ENCODE peak calls at places on chromosomes 5 and 9, in ten cellular contexts. F, U, J, A, D, T, L, N, H and Q are unnamed samples.

GRCh38 chr5:117095803-117096332 is 521.2 kb upstream of the SEMA6A start:
- DNase-seq in F (no peak), N (no peak), A (no peak), T (no peak), U (no peak), L (no peak), D (no peak), J (no peak), H (no peak), Q (no peak)

GRCh38 chr5:150081541-150082283 is 4.6 kb downstream of the CSF1R start:
- DNase-seq in D (no peak), N (no peak), T (no peak), H (peak), A (no peak), U (peak), L (peak), F (no peak), J (no peak), Q (peak)

GRCh38 chr5:164433471-164433870 is 928.1 kb downstream of the MAT2B start:
- DNase-seq in D (peak), U (no peak), F (no peak), J (no peak), N (no peak), T (peak), L (no peak), A (no peak), H (no peak), Q (peak)

GRCh38 chr5:76960004-76960625 is 7.3 kb downstream of the CRHBP start:
- DNase-seq in D (peak), F (no peak), J (no peak), U (no peak), A (peak), L (no peak), N (no peak), T (no peak), H (no peak), Q (peak)

GRCh38 chr5:110751902-110752762 is 13.3 kb downstream of the SLC25A46 start:
- DNase-seq in T (peak), H (peak), U (no peak), J (no peak), N (no peak), F (peak), L (no peak), A (peak), D (peak), Q (no peak)

GRCh38 chr5:14447958-14448881 is 133.4 kb upstream of the OTULINL start:
- DNase-seq in D (peak), F (no peak), J (no peak), L (no peak), U (no peak), A (no peak), N (no peak), T (peak), H (peak), Q (peak)

GRCh38 chr9:85741875-85742629 is at the start of gene AGTPBP1:
- DNase-seq in N (peak), J (peak), D (peak), F (peak), H (peak), L (peak), T (peak), A (peak), U (peak), Q (peak)

GRCh38 chr9:16964228-16964627 is 93.8 kb upstream of the BNC2 start:
- DNase-seq in N (no peak), F (no peak), A (no peak), T (peak), J (no peak), D (peak), U (no peak), H (no peak), L (no peak), Q (peak)

GRCh38 chr5:174693697-174694400 is 30.5 kb upstream of the MSX2 start:
- DNase-seq in H (no peak), F (no peak), J (no peak), D (no peak), U (no peak), L (no peak), A (no peak), N (peak), T (no peak), Q (no peak)

GRCh38 chr9:133104718-133105460 is 16.2 kb downstream of the RALGDS start:
- DNase-seq in D (no peak), F (no peak), U (peak), J (no peak), L (no peak), A (no peak), H (no peak), T (no peak), N (no peak), Q (no peak)

GRCh38 chr5:40465416-40465815 is 214.3 kb upstream of the PTGER4 start:
- DNase-seq in L (no peak), H (no peak), N (no peak), T (no peak), U (no peak), J (peak), D (no peak), A (no peak), F (no peak), Q (no peak)

GRCh38 chr9:134908524-134909364 is 9.0 kb downstream of the FCN1 start:
- DNase-seq in T (no peak), A (no peak), H (no peak), L (no peak), D (no peak), N (no peak), F (no peak), U (no peak), J (no peak), Q (no peak)

GRCh38 chr5:154813736-154814135 is 36.7 kb downstream of the FAXDC2 start:
- DNase-seq in T (no peak), J (no peak), A (no peak), N (no peak), D (no peak), U (no peak), H (no peak), L (no peak), F (peak), Q (no peak)

GRCh38 chr5:15191012-15191411 is 309.0 kb upstream of the FBXL7 start:
- DNase-seq in H (no peak), F (no peak), U (no peak), T (peak), N (no peak), A (no peak), L (no peak), J (no peak), D (no peak), Q (peak)

GRCh38 chr9:4225291-4226119 is 74.4 kb downstream of the GLIS3 start:
- DNase-seq in D (peak), A (no peak), J (peak), U (no peak), N (peak), H (no peak), T (peak), L (no peak), F (no peak), Q (peak)

GRCh38 chr5:172274951-172275753 is 8.4 kb downstream of the UBTD2 start:
- DNase-seq in D (peak), L (peak), U (no peak), T (peak), J (peak), H (peak), N (no peak), F (peak), A (no peak), Q (peak)

GRCh38 chr9:122075135-122076030 is 17.7 kb downstream of the TTLL11 start:
- DNase-seq in J (peak), A (no peak), D (no peak), L (no peak), U (no peak), N (no peak), F (no peak), H (no peak), T (peak), Q (no peak)

GRCh38 chr5:26894719-26895263 is 143.6 kb downstream of the CDH9 start:
- DNase-seq in U (no peak), T (peak), L (no peak), H (no peak), J (no peak), A (no peak), D (peak), N (no peak), F (no peak), Q (peak)

GRCh38 chr5:38925154-38925925 is 79.5 kb downstream of the OSMR start:
- DNase-seq in U (no peak), F (no peak), A (no peak), L (no peak), D (peak), T (peak), J (no peak), H (no peak), N (no peak), Q (peak)

GRCh38 chr5:42108468-42108867 is 183.4 kb downstream of the FBXO4 start:
- DNase-seq in U (no peak), H (no peak), F (no peak), A (no peak), T (no peak), J (peak), D (no peak), L (no peak), N (peak), Q (no peak)

GRCh38 chr5:150671509-150672236 is 10.6 kb downstream of the MYOZ3 start:
- DNase-seq in T (no peak), U (no peak), D (no peak), H (no peak), F (no peak), J (no peak), A (no peak), L (no peak), N (no peak), Q (no peak)

GRCh38 chr5:72418271-72418670 is 88.9 kb downstream of the ZNF366 start:
- DNase-seq in A (no peak), D (no peak), L (no peak), H (no peak), N (no peak), T (no peak), U (no peak), J (no peak), F (no peak), Q (no peak)

GRCh38 chr5:112186401-112186990 is 232.6 kb downstream of the EPB41L4A start:
- DNase-seq in A (peak), T (peak), L (peak), D (peak), N (peak), J (no peak), U (no peak), H (no peak), F (no peak), Q (peak)

GRCh38 chr9:97808972-97809371 is 44.1 kb upstream of the FOXE1 start:
- DNase-seq in N (no peak), L (no peak), F (no peak), J (no peak), H (no peak), A (no peak), D (no peak), U (no peak), T (peak), Q (peak)

GRCh38 chr5:95870105-95870672 is 47.7 kb upstream of the GLRX start:
- DNase-seq in T (peak), H (peak), F (no peak), L (no peak), D (peak), N (no peak), A (peak), J (peak), U (no peak), Q (peak)

GRCh38 chr5:6302684-6303083 is 75.7 kb downstream of the MED10 start:
- DNase-seq in U (no peak), D (no peak), A (peak), H (no peak), L (no peak), J (no peak), F (no peak), N (no peak), T (peak), Q (no peak)

GRCh38 chr9:115985657-115986056 is 167.9 kb upstream of the PAPPA start:
- DNase-seq in N (no peak), D (no peak), L (no peak), J (no peak), H (no peak), T (no peak), A (no peak), F (no peak), U (no peak), Q (no peak)

GRCh38 chr5:130045334-130045733 is 141.1 kb downstream of the CHSY3 start:
- DNase-seq in L (no peak), H (no peak), T (peak), F (no peak), A (no peak), J (no peak), N (no peak), U (no peak), D (no peak), Q (peak)

GRCh38 chr9:137243626-137244485 is 2.8 kb downstream of the TUBB4B start:
- DNase-seq in H (no peak), D (no peak), J (no peak), A (no peak), U (no peak), N (no peak), T (peak), L (no peak), F (no peak), Q (no peak)

GRCh38 chr5:176778921-176779465 is 31.4 kb upstream of the UNC5A start:
- DNase-seq in L (no peak), H (no peak), J (no peak), F (no peak), N (no peak), A (no peak), U (peak), D (no peak), T (no peak), Q (no peak)

GRCh38 chr9:71037521-71037920 is 83.9 kb downstream of the TRPM3 start:
- DNase-seq in U (no peak), J (no peak), A (no peak), T (no peak), N (no peak), L (no peak), H (no peak), D (no peak), F (no peak), Q (no peak)
- TF ChIP-seq CTCF in U (no peak), J (no peak), A (no peak), T (no peak), N (no peak), L (no peak), H (no peak), D (no peak), F (no peak), Q (no peak)

GRCh38 chr5:136030956-136031611 is 2.3 kb downstream of the TGFBI start:
- DNase-seq in J (no peak), F (no peak), A (no peak), L (no peak), H (no peak), N (no peak), T (no peak), D (no peak), U (peak), Q (no peak)
- H3K4me3 ChIP-seq in J (no peak), F (no peak), A (no peak), L (no peak), H (no peak), N (peak), T (peak), D (peak), U (peak), Q (peak)

DNA sequence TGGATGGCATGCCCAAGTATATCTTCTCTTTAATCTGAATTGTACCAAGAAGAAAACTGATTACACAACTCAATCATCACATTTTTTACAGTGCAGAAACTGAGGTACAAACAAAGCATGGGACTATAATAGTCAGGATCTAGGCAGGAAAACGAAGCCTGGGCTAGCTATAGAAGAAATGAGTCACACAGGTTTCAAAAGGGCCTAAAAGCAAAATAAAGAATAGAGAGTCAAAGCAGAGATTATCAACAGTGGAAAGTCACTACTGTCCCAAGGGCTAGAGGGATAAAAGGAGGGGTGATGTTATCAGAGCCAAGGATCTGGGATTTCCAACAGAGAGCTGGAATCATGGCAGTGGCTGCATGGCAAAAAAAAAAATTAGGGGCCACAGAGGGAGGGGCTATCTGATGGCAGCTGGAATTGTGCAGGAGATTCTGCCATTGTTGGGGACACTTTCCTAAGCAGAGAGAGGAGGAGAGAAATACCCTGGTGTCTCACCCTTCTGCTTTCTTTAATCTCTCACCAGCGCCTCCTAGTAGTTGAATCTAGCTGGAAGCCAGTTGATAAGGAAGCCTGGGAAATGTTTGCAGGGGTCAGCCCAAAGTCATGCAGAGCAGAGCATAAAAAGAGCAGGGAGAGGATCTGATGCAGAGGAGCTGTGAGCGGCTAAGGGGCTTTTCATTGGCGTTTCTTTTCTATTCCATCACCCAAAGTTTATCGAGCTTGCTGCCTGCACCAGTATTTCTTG is 343.2 kb downstream of the ACTL7B start:
- DNase-seq in N (no peak), T (peak), H (no peak), U (no peak), F (no peak), J (no peak), A (no peak), D (no peak), L (no peak), Q (peak)
- TF ChIP-seq CTCF in N (no peak), T (no peak), H (no peak), U (no peak), F (no peak), J (no peak), A (no peak), D (no peak), L (no peak), Q (no peak)

GRCh38 chr5:56961746-56962145 is 9.8 kb upstream of the MIER3 start:
- DNase-seq in J (no peak), T (no peak), L (no peak), A (no peak), F (no peak), D (no peak), H (no peak), U (no peak), N (no peak), Q (no peak)

GRCh38 chr5:56962286-56962685 is 10.4 kb upstream of the MIER3 start:
- DNase-seq in F (no peak), T (no peak), L (no peak), J (no peak), A (no peak), D (no peak), U (no peak), H (no peak), N (no peak), Q (peak)

GRCh38 chr5:56958595-56958994 is 6.7 kb upstream of the MIER3 start:
- DNase-seq in H (no peak), A (no peak), U (no peak), N (no peak), J (no peak), T (no peak), D (no peak), L (no peak), F (no peak), Q (no peak)

DNA sequence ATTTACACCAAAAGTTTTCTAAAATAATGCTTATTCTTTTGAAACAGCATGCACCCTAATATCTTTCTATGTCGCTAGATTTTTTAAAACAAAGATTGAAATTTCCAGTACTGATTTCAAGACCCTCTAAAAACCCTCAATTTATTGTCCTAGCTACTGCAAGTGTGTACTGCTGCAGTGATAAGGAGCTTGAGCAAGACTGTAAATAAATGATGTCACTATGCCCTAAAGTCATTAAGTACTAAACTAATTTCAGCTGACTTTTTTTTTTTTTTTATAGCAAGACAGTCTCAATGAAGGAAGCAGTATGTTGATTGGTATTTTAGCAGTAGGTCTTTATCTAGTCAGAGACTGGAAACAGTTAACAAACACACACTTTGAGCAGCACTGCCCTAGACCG is 12.2 kb upstream of the MIER3 start:
- DNase-seq in A (no peak), H (no peak), D (no peak), L (no peak), T (no peak), N (no peak), J (peak), U (no peak), F (no peak), Q (no peak)
- H3K4me3 ChIP-seq in A (no peak), H (no peak), D (no peak), L (no peak), T (no peak), N (no peak), J (no peak), U (no peak), F (no peak), Q (no peak)

GRCh38 chr5:180160822-180161221 is 48.2 kb downstream of the RASGEF1C start:
- DNase-seq in L (no peak), F (no peak), U (no peak), N (no peak), D (no peak), J (no peak), A (no peak), T (no peak), H (no peak), Q (no peak)

GRCh38 chr5:180159756-180160155 is 49.3 kb downstream of the RASGEF1C start:
- DNase-seq in U (no peak), D (no peak), A (no peak), J (no peak), F (no peak), T (peak), L (no peak), N (no peak), H (no peak), Q (no peak)

GRCh38 chr5:180160215-180160614 is 48.8 kb downstream of the RASGEF1C start:
- DNase-seq in J (no peak), D (no peak), T (no peak), A (no peak), U (no peak), N (no peak), F (no peak), L (no peak), H (no peak), Q (no peak)

GRCh38 chr5:180162304-180162661 is 46.7 kb downstream of the RASGEF1C start:
- DNase-seq in J (no peak), L (no peak), A (no peak), H (no peak), T (no peak), N (no peak), D (no peak), F (no peak), U (no peak), Q (no peak)

GRCh38 chr5:180161420-180162303 is 47.3 kb downstream of the RASGEF1C start:
- DNase-seq in U (peak), L (no peak), D (no peak), A (no peak), H (no peak), N (no peak), J (no peak), T (peak), F (no peak), Q (no peak)
- TF ChIP-seq CTCF in U (no peak), L (peak), D (no peak), A (no peak), H (no peak), N (no peak), J (no peak), T (peak), F (no peak), Q (no peak)

GRCh38 chr5:2135354-2135753 is 252.6 kb upstream of the IRX4 start:
- DNase-seq in H (no peak), J (no peak), L (no peak), N (no peak), T (no peak), U (no peak), A (no peak), D (no peak), F (no peak), Q (no peak)
- H3K4me3 ChIP-seq in H (no peak), J (no peak), L (no peak), N (no peak), T (no peak), U (peak), A (no peak), D (no peak), F (no peak), Q (no peak)

GRCh38 chr5:74394924-74395880 is 245.3 kb downstream of the ENC1 start:
- DNase-seq in D (no peak), H (no peak), N (no peak), U (no peak), F (no peak), A (peak), L (no peak), T (no peak), J (peak), Q (no peak)

GRCh38 chr5:74392698-74393431 is 247.7 kb downstream of the ENC1 start:
- DNase-seq in A (no peak), U (no peak), T (peak), H (no peak), D (peak), N (no peak), F (no peak), J (peak), L (no peak), Q (peak)

GRCh38 chr5:74393943-74394342 is 246.6 kb downstream of the ENC1 start:
- DNase-seq in U (no peak), T (no peak), D (no peak), F (no peak), N (no peak), H (no peak), A (no peak), L (no peak), J (no peak), Q (no peak)

GRCh38 chr5:74396913-74397606 is 243.5 kb downstream of the ENC1 start:
- DNase-seq in U (no peak), T (no peak), J (no peak), A (no peak), N (no peak), H (no peak), L (peak), F (no peak), D (peak), Q (no peak)

DNA sequence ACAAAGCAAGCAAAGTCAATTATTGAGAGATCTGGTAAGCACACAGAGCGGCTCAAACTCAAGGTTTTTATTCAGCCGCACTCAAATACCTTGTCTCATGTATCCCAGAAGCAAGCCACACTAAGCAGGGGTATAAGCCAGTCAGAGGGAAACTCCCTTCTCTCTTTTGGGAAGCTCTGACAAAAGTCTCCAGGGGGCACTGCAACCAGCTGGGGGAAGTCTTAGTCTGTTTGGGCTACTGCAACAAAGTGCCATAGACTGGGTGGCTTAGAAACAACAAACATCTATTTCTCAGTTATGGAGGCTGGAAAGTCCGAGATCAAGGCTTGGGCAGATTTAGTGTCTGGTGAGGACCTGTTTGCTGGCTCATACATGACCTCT is 246.0 kb downstream of the ENC1 start:
- DNase-seq in D (no peak), A (peak), T (peak), J (no peak), H (no peak), N (no peak), U (no peak), L (no peak), F (no peak), Q (no peak)
- TF ChIP-seq CTCF in D (no peak), A (peak), T (peak), J (no peak), H (peak), N (no peak), U (no peak), L (no peak), F (no peak), Q (peak)

GRCh38 chr9:90808226-90808797 is 6.7 kb downstream of the SYK start:
- DNase-seq in T (no peak), D (no peak), F (no peak), U (no peak), L (no peak), N (no peak), J (no peak), A (no peak), H (no peak), Q (no peak)
- H3K4me3 ChIP-seq in T (no peak), D (no peak), F (no peak), U (no peak), L (no peak), N (no peak), J (no peak), A (no peak), H (no peak), Q (no peak)